ENCODE peak calls at places on chromosomes 3 and 15, in eight cellular contexts. Q is left lung; U is ovary; N is CD4-positive, alpha-beta memory T cell; H is aorta; T is SJSA1; K is A549; B is upper lobe of left lung. R is an unnamed sample.

GRCh38 chr3:40737343-40737742 is 212.6 kb downstream of the ZNF621 start:
- DNase-seq in T (no peak), N (no peak), H (no peak), B (no peak), U (no peak), K (no peak), Q (no peak), R (no peak)

GRCh38 chr3:140035856-140036255 is 100.9 kb downstream of the CLSTN2 start:
- DNase-seq in T (no peak), Q (no peak), U (no peak), N (no peak), K (no peak), H (no peak), B (no peak), R (no peak)

GRCh38 chr15:41881550-41881924 is 12.3 kb downstream of the SPTBN5 start:
- DNase-seq in K (no peak), H (no peak), U (no peak), T (no peak), B (no peak), Q (no peak), N (no peak), R (no peak)

GRCh38 chr3:135896613-135897012 is 68.9 kb upstream of the PPP2R3A start:
- DNase-seq in T (peak; percentile 79), H (no peak), K (no peak), U (no peak), Q (no peak), N (no peak), B (no peak), R (no peak)

GRCh38 chr15:81061490-81062235 is 60.9 kb downstream of the TLNRD1 start:
- DNase-seq in T (no peak), K (no peak), U (no peak), B (no peak), N (no peak), H (no peak), Q (no peak), R (no peak)

GRCh38 chr3:107117922-107118576 is 259.2 kb upstream of the CCDC54 start:
- DNase-seq in K (peak; percentile 54), B (no peak), Q (no peak), U (peak; percentile 59), H (no peak), N (no peak), T (peak; percentile 46), R (no peak)

GRCh38 chr3:11954312-11954934 is 49.8 kb upstream of the SYN2 start:
- DNase-seq in K (no peak), U (peak; percentile 49), Q (no peak), H (no peak), N (no peak), B (peak; percentile 20), T (no peak), R (no peak)

GRCh38 chr3:169348981-169349942 is 314.2 kb downstream of the MECOM start:
- DNase-seq in N (no peak), T (no peak), U (no peak), B (no peak), K (no peak), Q (no peak), H (no peak), R (no peak)

GRCh38 chr3:127194601-127195187 is 1.8 kb downstream of the PRR23E start:
- DNase-seq in N (no peak), K (no peak), B (no peak), H (no peak), T (no peak), Q (no peak), U (no peak), R (no peak)

GRCh38 chr15:38266247-38266996 is 13.8 kb downstream of the SPRED1 start:
- DNase-seq in B (no peak), H (no peak), Q (no peak), T (no peak), U (no peak), K (no peak), N (no peak), R (no peak)

GRCh38 chr3:105367063-105367405 is 325 bp downstream of the ALCAM start:
- DNase-seq in T (peak; percentile 42), Q (peak; percentile 84), N (peak; percentile 43), H (peak; percentile 82), K (no peak), B (peak; percentile 87), U (peak; percentile 52), R (peak; percentile 22)

GRCh38 chr15:100704281-100705055 is 102.1 kb downstream of the ASB7 start:
- DNase-seq in T (no peak), Q (no peak), U (no peak), H (peak; percentile 19), N (no peak), K (no peak), B (no peak), R (no peak)

GRCh38 chr3:47283193-47283537 is 421 bp downstream of the KLHL18 start:
- DNase-seq in H (no peak), K (peak; percentile 5), B (no peak), Q (no peak), U (no peak), T (no peak), N (no peak), R (peak; percentile 17)

GRCh38 chr3:114418724-114419543 is 125.1 kb downstream of the TIGIT start:
- DNase-seq in T (no peak), U (no peak), B (no peak), K (peak; percentile 73), H (no peak), N (peak; percentile 62), Q (no peak), R (no peak)

GRCh38 chr15:42349178-42349577 is 10.1 kb upstream of the CAPN3 start:
- DNase-seq in U (no peak), B (no peak), H (no peak), N (no peak), T (no peak), Q (no peak), K (no peak), R (no peak)

GRCh38 chr3:90092994-90093393 is 985.6 kb downstream of the EPHA3 start:
- DNase-seq in U (no peak), N (no peak), H (no peak), K (peak; percentile 12), T (no peak), B (no peak), Q (no peak), R (no peak)

GRCh38 chr3:74420538-74421128 is 193.8 kb downstream of the CNTN3 start:
- DNase-seq in H (no peak), T (no peak), Q (no peak), B (no peak), U (no peak), N (no peak), K (no peak), R (no peak)

GRCh38 chr3:119181765-119182164 is 8.4 kb downstream of the UPK1B start:
- DNase-seq in U (no peak), N (no peak), Q (no peak), T (peak; percentile 49), H (no peak), K (peak; percentile 97), B (no peak), R (no peak)

GRCh38 chr15:95699578-95699977 is 630.9 kb upstream of the NR2F2 start:
- DNase-seq in T (no peak), U (no peak), H (no peak), B (no peak), N (no peak), K (no peak), Q (no peak), R (no peak)

GRCh38 chr15:95698230-95698629 is 632.3 kb upstream of the NR2F2 start:
- DNase-seq in U (no peak), N (no peak), Q (no peak), H (no peak), T (no peak), B (no peak), K (no peak), R (no peak)

GRCh38 chr15:95698971-95699370 is 631.5 kb upstream of the NR2F2 start:
- DNase-seq in B (no peak), Q (no peak), U (no peak), H (no peak), N (no peak), T (no peak), K (no peak), R (no peak)

GRCh38 chr15:95701410-95701809 is 629.1 kb upstream of the NR2F2 start:
- DNase-seq in K (no peak), N (no peak), B (no peak), U (no peak), Q (no peak), T (no peak), H (no peak), R (no peak)
- H3K9me3 ChIP-seq in K (peaks cover 34% of the 10 kb centered on the region), N (no peaks in the 10 kb centered on the region), B (peaks cover 11% of the 10 kb centered on the region), U (no peaks in the 10 kb centered on the region), Q (peaks cover 38% of the 10 kb centered on the region), T (peaks cover 10% of the 10 kb centered on the region), H (peaks cover 2% of the 10 kb centered on the region), R (no peaks in the 10 kb centered on the region)

DNA sequence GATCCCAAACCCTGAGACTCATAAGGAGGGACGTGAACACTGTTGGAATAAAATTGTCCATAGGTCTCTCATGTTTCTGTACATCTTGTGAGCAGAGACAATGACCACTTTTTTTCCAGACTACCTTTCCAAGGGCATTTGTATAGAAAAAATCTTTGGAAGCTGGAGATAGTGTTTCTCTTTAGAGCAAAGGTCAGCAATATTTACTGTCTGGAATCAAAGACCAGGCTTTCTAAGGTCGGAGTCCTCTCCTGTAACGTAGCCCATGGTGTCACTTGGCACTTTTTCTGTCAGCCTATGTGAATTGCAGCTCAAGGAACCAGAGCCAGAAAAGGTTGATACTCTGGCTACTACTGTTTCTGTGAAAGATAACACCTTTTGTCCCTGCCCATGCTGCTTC is 578.2 kb downstream of the GRM7 start:
- DNase-seq in U (no peak), H (no peak), K (no peak), B (no peak), N (no peak), Q (no peak), T (no peak), R (no peak)
- H3K9me3 ChIP-seq in U (no peaks in the 10 kb centered on the region), H (no peaks in the 10 kb centered on the region), K (no peaks in the 10 kb centered on the region), B (no peaks in the 10 kb centered on the region), N (no peaks in the 10 kb centered on the region), Q (peaks cover 6% of the 10 kb centered on the region), T (no peaks in the 10 kb centered on the region), R (no peaks in the 10 kb centered on the region)

DNA sequence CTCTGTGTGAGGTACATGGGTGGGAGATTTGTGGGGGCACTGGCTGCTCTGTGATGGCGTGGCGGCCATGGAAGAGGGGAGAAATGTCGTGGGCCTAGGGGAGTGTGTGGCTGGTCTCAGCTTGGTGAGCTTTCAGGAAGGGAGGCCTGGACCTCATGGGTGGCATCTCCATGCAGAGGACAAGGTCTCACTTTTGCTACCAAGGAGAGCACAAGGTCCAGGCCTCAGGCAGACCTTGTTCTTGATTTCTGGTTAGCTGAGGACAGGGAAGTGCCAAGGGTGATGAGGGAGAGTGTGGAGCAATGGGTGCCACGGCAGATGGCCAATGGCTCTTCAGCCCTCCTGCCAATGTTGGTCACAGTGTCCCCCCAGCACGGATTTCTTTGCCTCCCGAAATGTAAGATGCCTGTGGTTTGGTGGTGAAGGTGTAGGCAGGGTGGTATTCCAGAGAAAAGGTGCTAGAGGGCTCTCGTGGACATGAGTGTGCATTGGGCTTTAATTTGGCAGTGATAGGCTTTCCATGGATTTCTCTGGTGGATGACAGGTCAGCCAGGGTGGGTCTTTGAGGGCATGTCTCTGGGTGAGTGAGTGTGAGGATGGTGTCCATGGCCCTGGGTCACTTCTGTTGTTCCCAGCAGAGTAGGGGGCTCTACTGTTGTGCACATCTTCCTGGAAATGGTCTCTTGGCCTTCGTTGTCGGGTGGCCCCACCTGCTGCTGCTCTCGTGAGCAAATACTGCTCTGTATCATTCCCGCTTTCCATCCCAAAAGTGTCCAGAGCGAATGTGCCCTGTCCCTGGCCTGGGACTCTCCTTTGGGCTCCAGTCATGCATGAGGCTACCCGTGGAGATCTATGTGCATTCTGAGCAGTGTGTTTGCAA is 108.0 kb downstream of the SNRPN start:
- DNase-seq in H (peak; percentile 9), B (no peak), T (no peak), N (no peak), U (no peak), Q (no peak), K (no peak), R (no peak)
- H3K9me3 ChIP-seq in H (peaks cover 95% of the 10 kb centered on the region), B (peaks cover 100% of the 10 kb centered on the region), T (peaks cover 71% of the 10 kb centered on the region), N (peaks cover 21% of the 10 kb centered on the region), U (peaks cover 100% of the 10 kb centered on the region), Q (peaks cover 100% of the 10 kb centered on the region), K (peaks cover 71% of the 10 kb centered on the region), R (peaks cover 51% of the 10 kb centered on the region)

GRCh38 chr3:98404010-98404409 is 13.5 kb downstream of the OR5K3 start:
- DNase-seq in U (no peak), Q (no peak), B (no peak), N (no peak), K (no peak), T (no peak), H (no peak), R (no peak)
- H3K9me3 ChIP-seq in U (no peaks in the 10 kb centered on the region), Q (peaks cover 53% of the 10 kb centered on the region), B (peaks cover 17% of the 10 kb centered on the region), N (no peaks in the 10 kb centered on the region), K (no peaks in the 10 kb centered on the region), T (no peaks in the 10 kb centered on the region), H (peaks cover 8% of the 10 kb centered on the region), R (peaks cover 18% of the 10 kb centered on the region)

R was measured in T-helper 17 cell.